ENCODE peak calls at places on chromosomes 4 and X, in six cellular contexts. One of them, this sample, is unnamed.

GRCh38 chr4:128524311-128524710 is 236.7 kb upstream of the PGRMC2 start:
- DNase-seq in stomach: peak
- DNase-seq in ovary: no peak
- DNase-seq in esophagus squamous epithelium: no peak
- DNase-seq in uterus: peak
- DNase-seq in GM12892: no peak
- DNase-seq in this sample: no peak

GRCh38 chr4:35164063-35164462 is 1080.3 kb downstream of the ARAP2 start:
- DNase-seq in stomach: no peak
- DNase-seq in ovary: no peak
- DNase-seq in esophagus squamous epithelium: no peak
- DNase-seq in uterus: no peak
- DNase-seq in GM12892: no peak
- DNase-seq in this sample: no peak

GRCh38 chr4:120009731-120010130 is 56.9 kb downstream of the MAD2L1 start:
- DNase-seq in stomach: no peak
- DNase-seq in ovary: no peak
- DNase-seq in esophagus squamous epithelium: no peak
- DNase-seq in uterus: no peak
- DNase-seq in GM12892: no peak
- DNase-seq in this sample: no peak

GRCh38 chr4:71290074-71290473 is 48.7 kb upstream of the SLC4A4 start:
- DNase-seq in stomach: no peak
- DNase-seq in ovary: no peak
- DNase-seq in esophagus squamous epithelium: no peak
- DNase-seq in uterus: no peak
- DNase-seq in GM12892: no peak
- DNase-seq in this sample: no peak

GRCh38 chr4:66640216-66640615 is 905.1 kb downstream of the CENPC start:
- DNase-seq in stomach: no peak
- DNase-seq in ovary: no peak
- DNase-seq in esophagus squamous epithelium: no peak
- DNase-seq in uterus: no peak
- DNase-seq in GM12892: no peak
- DNase-seq in this sample: no peak

GRCh38 chr4:48642421-48643144 is 137.5 kb downstream of the FRYL start:
- DNase-seq in stomach: no peak
- DNase-seq in ovary: no peak
- DNase-seq in esophagus squamous epithelium: no peak
- DNase-seq in uterus: no peak
- DNase-seq in GM12892: no peak
- DNase-seq in this sample: no peak

GRCh38 chrX:107675823-107676555 is 47.7 kb downstream of the PRPS1 start:
- DNase-seq in stomach: no peak
- DNase-seq in ovary: no peak
- DNase-seq in esophagus squamous epithelium: no peak
- DNase-seq in uterus: peak
- DNase-seq in GM12892: no peak
- DNase-seq in this sample: peak

GRCh38 chr4:94304365-94304971 is 38.2 kb downstream of the HPGDS start:
- DNase-seq in stomach: no peak
- DNase-seq in ovary: no peak
- DNase-seq in esophagus squamous epithelium: no peak
- DNase-seq in uterus: no peak
- DNase-seq in GM12892: no peak
- DNase-seq in this sample: no peak

GRCh38 chrX:110407910-110408545 is 49.4 kb downstream of the RTL9 start:
- DNase-seq in stomach: no peak
- DNase-seq in ovary: peak
- DNase-seq in esophagus squamous epithelium: no peak
- DNase-seq in uterus: peak
- DNase-seq in GM12892: no peak
- DNase-seq in this sample: peak

GRCh38 chr4:59062970-59063369 is 1952.8 kb upstream of the IGFBP7 start:
- DNase-seq in stomach: no peak
- DNase-seq in ovary: no peak
- DNase-seq in esophagus squamous epithelium: no peak
- DNase-seq in uterus: no peak
- DNase-seq in GM12892: no peak
- DNase-seq in this sample: no peak

GRCh38 chr4:76704133-76704881 is 193.6 kb downstream of the SOWAHB start:
- DNase-seq in stomach: peak
- DNase-seq in ovary: no peak
- DNase-seq in esophagus squamous epithelium: no peak
- DNase-seq in uterus: no peak
- DNase-seq in GM12892: no peak
- DNase-seq in this sample: no peak

GRCh38 chrX:77785746-77786548 is at the start of gene ATRX:
- DNase-seq in stomach: peak
- DNase-seq in ovary: peak
- DNase-seq in esophagus squamous epithelium: peak
- DNase-seq in uterus: peak
- DNase-seq in GM12892: peak
- DNase-seq in this sample: peak

GRCh38 chr4:157265281-157265680 is 44.8 kb downstream of the GRIA2 start:
- DNase-seq in stomach: peak
- DNase-seq in ovary: no peak
- DNase-seq in esophagus squamous epithelium: no peak
- DNase-seq in uterus: peak
- DNase-seq in GM12892: no peak
- DNase-seq in this sample: peak

GRCh38 chr4:102623622-102624021 is 122.5 kb downstream of the NFKB1 start:
- DNase-seq in stomach: no peak
- DNase-seq in ovary: no peak
- DNase-seq in esophagus squamous epithelium: no peak
- DNase-seq in uterus: no peak
- DNase-seq in GM12892: no peak
- DNase-seq in this sample: no peak

GRCh38 chrX:45126158-45126557 is 74.5 kb downstream of the DIPK2B start:
- DNase-seq in stomach: no peak
- DNase-seq in ovary: no peak
- DNase-seq in esophagus squamous epithelium: no peak
- DNase-seq in uterus: no peak
- DNase-seq in GM12892: no peak
- DNase-seq in this sample: no peak

GRCh38 chr4:118736867-118737266 is 51.7 kb downstream of the METTL14 start:
- DNase-seq in stomach: no peak
- DNase-seq in ovary: no peak
- DNase-seq in esophagus squamous epithelium: no peak
- DNase-seq in uterus: no peak
- DNase-seq in GM12892: no peak
- DNase-seq in this sample: no peak
- TF ChIP-seq POLR2A in stomach: no peak
- TF ChIP-seq POLR2A in ovary: no peak
- TF ChIP-seq POLR2A in esophagus squamous epithelium: no peak
- TF ChIP-seq POLR2A in uterus: no peak
- TF ChIP-seq POLR2A in GM12892: no peak
- TF ChIP-seq POLR2A in this sample: no peak

DNA sequence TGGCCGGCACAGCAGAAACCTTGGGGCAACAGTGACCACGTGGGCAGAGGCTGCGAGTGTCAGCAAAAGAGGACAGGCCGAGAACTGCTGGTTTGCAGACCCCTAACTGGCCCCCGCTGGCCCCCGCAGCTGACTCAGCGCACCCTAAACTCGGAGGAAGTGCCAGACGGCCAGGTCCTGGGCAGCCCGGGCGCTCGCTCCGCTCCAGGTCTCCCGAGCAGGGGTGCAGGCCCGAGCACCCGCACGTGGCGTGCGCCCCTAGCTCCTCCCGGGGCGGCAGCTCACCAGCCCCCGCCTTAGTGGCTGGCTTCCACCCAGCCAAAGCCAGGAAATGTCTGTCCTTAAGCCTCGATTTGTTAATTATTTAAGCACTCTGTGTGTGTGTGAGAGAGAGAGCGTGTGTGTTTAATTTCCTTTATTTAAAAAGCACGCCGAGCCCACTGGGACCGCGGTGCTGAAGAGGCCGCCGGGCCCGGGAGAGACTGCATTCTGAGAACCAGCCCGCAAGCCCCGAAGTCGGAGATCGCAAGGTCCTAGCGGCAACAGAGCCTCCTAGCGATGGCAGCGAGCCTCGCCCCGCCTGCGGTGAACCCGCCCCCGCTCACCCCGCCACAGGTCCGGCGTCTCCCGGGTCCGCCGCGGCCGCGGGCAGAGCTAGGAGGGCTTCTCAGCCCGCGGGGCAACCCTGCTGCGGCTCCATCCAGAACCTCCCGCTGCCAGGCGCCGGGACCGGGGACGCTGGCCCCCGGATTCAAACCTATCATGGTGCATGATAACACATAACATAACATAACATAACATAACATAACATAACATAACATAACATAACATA is 45.9 kb upstream of the CDKN2AIP start:
- DNase-seq in stomach: peak
- DNase-seq in ovary: peak
- DNase-seq in esophagus squamous epithelium: peak
- DNase-seq in uterus: peak
- DNase-seq in GM12892: peak
- DNase-seq in this sample: peak
- TF ChIP-seq POLR2A in stomach: no peak
- TF ChIP-seq POLR2A in ovary: no peak
- TF ChIP-seq POLR2A in esophagus squamous epithelium: no peak
- TF ChIP-seq POLR2A in uterus: no peak
- TF ChIP-seq POLR2A in GM12892: no peak
- TF ChIP-seq POLR2A in this sample: no peak

DNA sequence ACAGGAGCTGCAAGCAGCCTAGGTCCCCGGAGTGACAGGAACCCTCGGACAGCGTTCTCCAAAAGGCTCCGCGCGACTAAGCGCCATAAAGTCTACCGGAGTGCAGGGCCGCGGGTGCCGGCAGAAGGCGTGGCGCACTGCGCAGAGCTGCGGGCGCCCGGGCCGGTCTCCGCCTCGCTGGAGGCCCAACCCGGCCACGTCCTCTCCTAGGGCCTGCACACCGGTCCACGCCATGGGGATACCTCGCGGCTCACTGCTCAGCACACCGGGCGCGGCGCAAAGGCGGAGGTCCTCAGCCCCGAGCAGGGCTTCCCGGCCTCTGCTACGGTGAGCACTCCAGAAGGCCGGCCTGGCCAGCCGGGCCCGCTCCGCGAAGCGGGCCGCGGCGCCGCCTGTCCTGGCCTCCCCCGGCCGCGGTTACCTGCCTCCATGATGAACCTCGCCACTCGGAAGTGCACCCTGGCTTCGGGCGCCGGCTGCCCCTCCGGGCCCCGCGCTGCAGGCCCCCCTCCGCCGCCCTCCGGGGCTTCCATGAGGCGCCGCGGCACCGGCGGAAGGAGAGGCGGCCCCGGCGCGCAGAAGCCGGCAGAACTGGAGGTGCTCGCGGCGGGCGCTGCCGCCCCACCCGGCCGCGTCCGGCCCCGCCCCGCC is at the start of gene CCNQ:
- DNase-seq in stomach: peak
- DNase-seq in ovary: peak
- DNase-seq in esophagus squamous epithelium: no peak
- DNase-seq in uterus: no peak
- DNase-seq in GM12892: no peak
- DNase-seq in this sample: no peak
- TF ChIP-seq POLR2A in stomach: no peak
- TF ChIP-seq POLR2A in ovary: no peak
- TF ChIP-seq POLR2A in esophagus squamous epithelium: peak
- TF ChIP-seq POLR2A in uterus: no peak
- TF ChIP-seq POLR2A in GM12892: peak
- TF ChIP-seq POLR2A in this sample: peak

DNA sequence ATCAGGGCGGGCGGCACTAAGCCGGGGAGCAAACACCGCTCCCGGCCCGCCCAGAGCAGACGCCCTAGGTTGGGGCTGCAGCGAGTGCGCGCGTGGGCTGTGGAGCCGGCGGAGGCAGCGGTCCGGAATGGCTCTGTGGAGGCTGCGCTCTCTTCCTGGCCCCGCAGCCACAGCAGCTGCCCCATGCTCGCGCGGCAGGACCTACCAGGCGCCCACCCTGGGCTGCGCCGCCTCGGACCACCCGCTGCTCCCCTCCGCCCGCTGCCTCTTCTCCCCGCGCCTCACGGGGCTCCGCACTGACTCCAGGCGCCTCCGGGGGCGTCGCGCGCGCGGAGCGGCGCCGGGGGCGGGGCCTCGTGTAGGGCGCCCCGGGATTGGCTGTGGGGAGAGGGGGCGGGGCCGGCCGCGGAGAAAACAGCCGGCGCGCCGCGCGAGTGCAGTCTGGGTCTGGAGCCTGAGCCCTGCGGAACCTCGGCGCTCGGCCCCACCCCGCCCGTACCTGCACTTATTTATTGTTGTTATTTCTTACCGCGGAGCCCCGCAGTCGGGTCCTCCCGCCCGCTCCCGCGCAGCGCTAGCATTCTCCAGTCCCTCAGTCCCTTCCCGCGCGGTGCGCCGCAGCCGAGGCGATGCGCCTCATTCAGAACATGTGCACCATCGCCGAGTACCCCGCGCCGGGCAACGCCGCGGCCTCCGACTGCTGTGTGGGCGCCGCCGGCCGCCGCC is at the start of gene RASL11B:
- DNase-seq in stomach: peak
- DNase-seq in ovary: peak
- DNase-seq in esophagus squamous epithelium: no peak
- DNase-seq in uterus: peak
- DNase-seq in GM12892: peak
- DNase-seq in this sample: peak
- TF ChIP-seq POLR2A in stomach: no peak
- TF ChIP-seq POLR2A in ovary: peak
- TF ChIP-seq POLR2A in esophagus squamous epithelium: peak
- TF ChIP-seq POLR2A in uterus: peak
- TF ChIP-seq POLR2A in GM12892: no peak
- TF ChIP-seq POLR2A in this sample: peak

This sample was measured in gastrocnemius medialis.